ENCODE peak calls at places on chromosomes 12 and 14, in eight cellular contexts. G is fibroblast of villous mesenchyme, E is tibial artery, Y is astrocyte of the spinal cord, P is breast epithelium, A is cardiac muscle cell, I is upper lobe of right lung, W is pancreas. R is an unnamed sample.

GRCh38 chr14:54762296-54762695 is 140.3 kb downstream of the GCH1 start:
- DNase-seq in W (no peak), P (no peak), Y (peak), E (no peak), G (peak), I (no peak), A (peak), R (no peak)

GRCh38 chr12:122421263-122421814 is 1.1 kb downstream of the CLIP1 start:
- DNase-seq in I (peak), Y (peak), P (peak), W (peak), A (peak), E (peak), G (peak), R (no peak)

GRCh38 chr12:92002673-92003382 is 142.8 kb downstream of the BTG1 start:
- DNase-seq in I (no peak), G (peak), P (no peak), W (peak), Y (no peak), A (peak), E (no peak), R (no peak)

GRCh38 chr12:84922721-84923120 is 10.1 kb upstream of the SLC6A15 start:
- DNase-seq in E (no peak), W (no peak), I (no peak), A (peak), Y (no peak), G (peak), P (no peak), R (no peak)

GRCh38 chr14:32509632-32510187 is 180.6 kb downstream of the AKAP6 start:
- DNase-seq in P (peak), E (peak), G (peak), Y (peak), I (no peak), W (peak), A (peak), R (peak)

GRCh38 chr14:106831322-106831720 is 1304.9 kb downstream of the TMEM121 start:
- DNase-seq in W (no peak), A (no peak), Y (no peak), E (no peak), I (peak), P (no peak), G (no peak), R (peak)

GRCh38 chr12:109504068-109504467 is 26.6 kb downstream of the UBE3B start:
- DNase-seq in I (no peak), E (no peak), Y (no peak), W (no peak), A (no peak), G (no peak), P (no peak), R (no peak)

GRCh38 chr12:80218925-80219714 is 119.8 kb downstream of the OTOGL start:
- DNase-seq in G (peak), P (no peak), Y (no peak), I (no peak), E (no peak), W (no peak), A (no peak), R (no peak)

GRCh38 chr14:33578461-33579216 is 372.2 kb downstream of the EGLN3 start:
- DNase-seq in A (no peak), P (no peak), G (no peak), Y (no peak), I (no peak), E (no peak), W (no peak), R (no peak)

GRCh38 chr14:89280612-89281011 is 136.4 kb downstream of the FOXN3 start:
- DNase-seq in A (no peak), P (no peak), W (no peak), I (no peak), E (peak), G (no peak), Y (no peak), R (no peak)

GRCh38 chr12:107108995-107109508 is 15.7 kb upstream of the CRY1 start:
- DNase-seq in W (no peak), E (no peak), G (no peak), Y (no peak), I (no peak), A (no peak), P (no peak), R (no peak)

GRCh38 chr12:41288188-41288811 is 100.2 kb downstream of the PDZRN4 start:
- DNase-seq in W (no peak), P (no peak), E (no peak), I (no peak), Y (no peak), G (no peak), A (no peak), R (no peak)

GRCh38 chr14:77752799-77753516 is 8.0 kb downstream of the SNW1 start:
- DNase-seq in P (no peak), E (no peak), Y (no peak), I (no peak), A (peak), G (peak), W (no peak), R (no peak)

GRCh38 chr12:112781767-112782166 is 9.8 kb upstream of the RPH3A start:
- DNase-seq in P (no peak), E (no peak), G (no peak), Y (no peak), W (no peak), I (no peak), A (no peak), R (no peak)

GRCh38 chr12:25014961-25015360 is 66.1 kb upstream of the BCAT1 start:
- DNase-seq in A (no peak), G (no peak), Y (peak), E (no peak), P (no peak), I (no peak), W (no peak), R (no peak)

GRCh38 chr12:127035011-127035879 is 1231.7 kb upstream of the TMEM132C start:
- DNase-seq in G (no peak), I (no peak), A (no peak), E (no peak), W (no peak), P (no peak), Y (no peak), R (no peak)

GRCh38 chr12:133046698-133047097 is 9.4 kb downstream of the ZNF84 start:
- DNase-seq in Y (no peak), W (no peak), E (no peak), G (no peak), P (no peak), I (no peak), A (no peak), R (no peak)

GRCh38 chr14:63664143-63664460 is 22.4 kb upstream of the WDR89 start:
- DNase-seq in I (no peak), E (no peak), W (no peak), Y (no peak), G (no peak), A (no peak), P (no peak), R (no peak)

GRCh38 chr12:100445081-100445481 is 28.6 kb upstream of the NR1H4 start:
- DNase-seq in P (no peak), G (peak), E (no peak), I (no peak), A (peak), Y (no peak), W (no peak), R (no peak)

GRCh38 chr12:11648514-11649412 is 711 bp upstream of the ETV6 start:
- DNase-seq in A (peak), E (peak), G (peak), W (peak), P (peak), Y (peak), I (peak), R (peak)

GRCh38 chr12:129200576-129200975 is 347.3 kb downstream of the GLT1D1 start:
- DNase-seq in G (no peak), W (no peak), E (no peak), P (no peak), Y (no peak), A (no peak), I (no peak), R (no peak)

GRCh38 chr12:102959391-102959790 is 1.9 kb downstream of the ASCL1 start:
- DNase-seq in Y (no peak), W (no peak), A (no peak), G (no peak), P (no peak), E (no peak), I (no peak), R (no peak)

GRCh38 chr14:75295061-75295461 is 16.4 kb downstream of the FOS start:
- DNase-seq in Y (peak), W (peak), P (peak), G (peak), I (peak), E (peak), A (peak), R (peak)

GRCh38 chr12:25653487-25654175 is 100.5 kb upstream of the LMNTD1 start:
- DNase-seq in G (no peak), A (peak), Y (no peak), I (no peak), P (peak), E (no peak), W (no peak), R (no peak)

GRCh38 chr12:3311027-3311402 is 180.0 kb upstream of the PRMT8 start:
- DNase-seq in I (no peak), E (no peak), Y (peak), A (no peak), P (peak), G (no peak), W (peak), R (peak)

GRCh38 chr14:73173092-73173735 is 36.9 kb downstream of the PSEN1 start:
- DNase-seq in G (peak), E (no peak), I (no peak), A (peak), Y (peak), P (no peak), W (no peak), R (no peak)

GRCh38 chr14:104294628-104294982 is 156.2 kb downstream of the KIF26A start:
- DNase-seq in A (no peak), G (no peak), P (no peak), I (peak), Y (no peak), E (peak), W (no peak), R (peak)

DNA sequence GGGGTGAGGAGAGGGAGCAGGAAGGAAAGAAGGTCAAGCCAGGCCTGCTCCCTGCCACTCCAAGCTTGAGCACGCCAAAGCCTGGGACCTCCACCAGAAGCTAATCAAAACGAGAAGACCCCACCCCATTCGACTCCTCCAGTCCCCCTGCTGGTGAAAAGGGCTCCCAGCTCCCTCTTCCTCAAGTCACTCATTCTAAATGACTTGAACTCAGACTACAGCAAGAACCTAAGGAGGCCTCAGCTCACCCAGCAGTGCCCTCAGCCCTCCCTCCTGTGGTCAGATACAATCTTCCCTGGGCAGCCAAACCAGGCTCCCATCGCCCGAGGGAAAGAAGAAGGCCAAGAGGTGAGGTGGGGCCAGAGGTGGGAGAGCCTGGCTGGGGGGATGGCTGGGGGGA is 17.4 kb downstream of the HDAC7 start:
- DNase-seq in P (no peak), W (no peak), Y (no peak), G (no peak), I (no peak), A (no peak), E (no peak), R (no peak)
- TF ChIP-seq CTCF in P (no peak), W (no peak), Y (peak), G (peak), I (peak), A (peak), E (peak), R (no peak)

GRCh38 chr12:113829212-113829611 is 136.9 kb downstream of the RBM19 start:
- DNase-seq in I (no peak), A (no peak), Y (no peak), P (no peak), W (no peak), E (no peak), G (no peak), R (no peak)

GRCh38 chr12:113826805-113827204 is 139.3 kb downstream of the RBM19 start:
- DNase-seq in I (no peak), Y (no peak), W (no peak), E (no peak), G (no peak), A (no peak), P (no peak), R (no peak)

GRCh38 chr12:113822986-113823385 is 143.1 kb downstream of the RBM19 start:
- DNase-seq in Y (no peak), E (no peak), A (no peak), G (no peak), W (no peak), P (no peak), I (no peak), R (no peak)

GRCh38 chr12:113823816-113824215 is 142.3 kb downstream of the RBM19 start:
- DNase-seq in G (no peak), E (no peak), P (no peak), Y (no peak), I (no peak), A (no peak), W (no peak), R (no peak)

DNA sequence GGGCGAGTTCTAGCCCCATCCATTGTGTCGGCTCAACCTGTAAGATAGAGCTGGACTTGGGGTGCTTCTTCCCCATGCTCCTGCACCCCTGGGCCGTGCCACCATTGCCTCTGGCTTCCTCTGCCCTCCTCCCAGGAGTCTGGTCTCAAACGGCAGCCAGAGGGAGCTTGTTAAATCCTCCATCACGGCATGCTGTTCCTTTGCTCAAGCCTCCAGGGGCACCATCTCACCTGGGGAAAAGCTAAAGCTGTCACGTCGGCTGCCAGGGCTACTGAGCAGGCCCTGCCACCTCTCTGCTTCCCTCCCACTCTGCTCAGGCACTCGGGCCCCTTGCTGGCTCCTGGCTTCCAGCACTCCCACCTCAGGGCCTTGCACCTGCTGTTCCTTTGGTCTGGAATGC is 140.4 kb downstream of the RBM19 start:
- DNase-seq in W (no peak), Y (no peak), E (no peak), A (no peak), I (no peak), P (no peak), G (no peak), R (no peak)
- TF ChIP-seq CTCF in W (no peak), Y (no peak), E (no peak), A (no peak), I (no peak), P (no peak), G (no peak), R (no peak)

GRCh38 chr12:120944645-120945217 is 33.6 kb upstream of the HNF1A start:
- DNase-seq in G (peak), I (peak), W (peak), A (peak), P (no peak), E (no peak), Y (peak), R (peak)
- TF ChIP-seq CTCF in G (peak), I (peak), W (peak), A (peak), P (peak), E (peak), Y (peak), R (peak)

DNA sequence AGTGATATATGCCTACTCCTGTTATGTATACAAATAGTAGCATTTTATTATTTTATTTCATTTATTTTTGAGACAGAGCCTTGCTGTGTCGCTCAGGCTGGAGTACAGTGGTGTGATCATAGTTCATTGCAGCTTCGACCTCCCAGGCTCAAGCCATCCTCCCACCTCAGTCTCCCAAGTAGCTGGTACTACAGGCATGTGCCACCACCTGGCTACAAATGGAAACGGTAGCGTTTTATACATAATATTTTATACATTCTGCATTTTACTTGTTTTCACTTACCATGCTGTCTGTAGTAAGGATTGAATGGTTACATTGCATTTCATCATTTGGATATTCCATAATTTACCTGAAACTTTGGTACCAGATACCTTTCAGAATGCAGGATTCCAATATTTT is 14.1 kb downstream of the C1R start:
- DNase-seq in P (no peak), I (no peak), E (no peak), G (no peak), Y (no peak), W (no peak), A (no peak), R (no peak)
- TF ChIP-seq CTCF in P (no peak), I (no peak), E (no peak), G (no peak), Y (no peak), W (no peak), A (no peak), R (no peak)

GRCh38 chr14:28774764-28775738 is 8.5 kb downstream of the FOXG1 start:
- DNase-seq in E (no peak), P (no peak), W (no peak), G (no peak), A (no peak), I (no peak), Y (no peak), R (no peak)
- TF ChIP-seq CTCF in E (no peak), P (no peak), W (no peak), G (no peak), A (no peak), I (no peak), Y (no peak), R (no peak)

DNA sequence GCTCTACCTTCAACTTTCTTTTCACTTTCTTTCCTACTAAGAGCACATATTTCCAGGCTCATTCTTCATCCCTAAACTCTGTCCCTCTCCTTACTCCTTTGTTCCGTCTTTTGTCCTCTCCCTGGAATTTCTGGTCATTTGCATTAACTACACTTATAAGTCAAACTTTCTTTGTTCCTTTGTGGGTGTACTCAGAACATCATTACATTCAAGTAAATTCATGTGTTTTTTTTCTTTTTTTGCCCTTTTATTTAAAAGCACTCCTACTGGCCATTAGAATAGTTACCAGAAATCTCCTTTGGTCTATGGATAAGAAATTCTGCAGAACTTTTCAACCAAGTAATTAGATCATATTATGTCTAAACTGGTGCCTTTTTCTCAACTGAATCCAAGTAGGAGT is 802.6 kb downstream of the DIO2 start:
- DNase-seq in Y (no peak), W (no peak), E (no peak), A (no peak), G (no peak), P (no peak), I (no peak), R (no peak)
- TF ChIP-seq CTCF in Y (no peak), W (no peak), E (no peak), A (no peak), G (no peak), P (no peak), I (no peak), R (no peak)

GRCh38 chr14:99604766-99605298 is 825 bp upstream of the CCDC85C start:
- DNase-seq in A (peak), E (peak), P (no peak), W (peak), Y (peak), G (peak), I (peak), R (no peak)

GRCh38 chr14:99605299-99605961 is 1.4 kb upstream of the CCDC85C start:
- DNase-seq in P (peak), A (peak), Y (peak), G (peak), W (peak), E (peak), I (peak), R (peak)

GRCh38 chr14:99603965-99604765 is at the start of gene CCDC85C:
- DNase-seq in P (peak), W (peak), G (peak), E (peak), Y (peak), A (peak), I (peak), R (peak)

GRCh38 chr14:99608591-99608990 is 4.6 kb upstream of the CCDC85C start:
- DNase-seq in G (no peak), W (no peak), E (no peak), P (no peak), A (no peak), I (no peak), Y (no peak), R (no peak)

DNA sequence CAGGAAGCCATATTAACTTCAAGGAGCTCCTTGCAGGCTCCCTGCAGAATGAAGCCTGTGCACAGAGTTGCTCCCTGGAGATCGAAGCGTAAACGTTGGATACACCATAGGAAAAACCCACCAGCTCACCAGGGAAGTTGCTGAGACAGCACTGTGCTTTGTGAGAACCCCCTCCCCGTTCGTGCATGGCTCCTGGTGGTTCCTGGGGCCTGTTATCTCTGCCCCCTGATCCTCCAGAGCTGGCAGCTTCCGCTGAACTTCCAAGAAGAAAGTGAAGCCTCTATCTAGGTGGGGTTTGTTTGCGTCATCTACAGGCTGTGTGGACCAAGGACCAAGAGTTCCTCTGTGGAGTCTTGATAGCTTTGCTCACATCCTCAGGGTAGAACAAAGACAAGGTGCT is 2.4 kb upstream of the CCDC85C start:
- DNase-seq in E (no peak), P (no peak), W (no peak), I (no peak), Y (no peak), G (peak), A (no peak), R (no peak)
- TF ChIP-seq CTCF in E (no peak), P (no peak), W (no peak), I (no peak), Y (no peak), G (no peak), A (no peak), R (no peak)

DNA sequence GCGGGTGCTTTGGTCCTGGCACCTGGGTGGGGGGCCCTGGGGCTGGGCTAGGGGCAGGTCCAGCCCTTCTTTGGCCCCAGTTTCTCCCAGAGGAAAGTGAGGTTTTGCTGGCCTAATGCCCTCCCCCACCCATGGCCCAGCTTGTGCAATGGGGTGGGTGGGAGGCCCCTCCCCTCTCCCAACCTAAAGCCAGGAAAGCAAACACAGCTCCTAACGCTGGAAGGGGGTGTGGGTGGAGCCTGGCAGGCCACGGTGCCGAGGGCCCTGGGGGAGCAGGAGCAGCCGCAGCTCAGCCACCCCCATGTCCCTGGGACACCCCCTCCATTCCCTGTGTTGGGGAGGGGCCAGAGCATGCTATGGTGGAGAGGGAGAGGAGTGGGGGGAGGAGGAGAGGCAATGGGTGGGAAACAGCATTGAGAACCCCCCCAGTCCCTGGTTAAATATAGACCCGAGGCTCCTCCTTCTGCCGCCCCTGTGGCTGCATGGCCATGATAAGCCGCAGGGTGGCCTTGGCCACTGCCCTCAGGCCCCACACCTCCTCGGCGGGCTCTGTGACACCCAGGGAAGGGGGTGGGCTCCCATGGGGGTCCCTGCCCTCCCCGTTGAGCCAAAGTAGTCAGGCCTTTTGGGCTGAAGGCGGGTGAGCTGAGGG is 4.7 kb downstream of the EXOC3L4 start:
- DNase-seq in I (no peak), G (peak), Y (no peak), A (no peak), P (no peak), W (peak), E (no peak), R (peak)
- TF ChIP-seq CTCF in I (no peak), G (no peak), Y (no peak), A (no peak), P (no peak), W (no peak), E (no peak), R (no peak)